ENCODE peak calls at places on chromosome 21, in five cellular contexts. Z, Y, B, K and N are unnamed samples. For H3K4me1, the result is how much of the 10 kb centered on the place peaks cover.

GRCh38 chr21:46207920-46208571 is 20.5 kb downstream of the LSS start:
- DNase-seq in Z (no peak), Y (no peak), B (no peak), K (no peak), N (no peak)

GRCh38 chr21:45615145-45615711 is 28.3 kb upstream of the PCBP3 start:
- DNase-seq in Z (peak), Y (peak), B (no peak), K (peak), N (peak)

GRCh38 chr21:45409466-45410150 is 4.6 kb downstream of the COL18A1 start:
- DNase-seq in Z (no peak), Y (no peak), B (peak), K (no peak), N (no peak)

GRCh38 chr21:35256468-35256988 is 207.4 kb upstream of the RUNX1 start:
- DNase-seq in Z (peak), Y (peak), B (peak), K (no peak), N (no peak)

GRCh38 chr21:33196956-33197374 is 32.8 kb upstream of the IFNAR2 start:
- DNase-seq in Z (peak), Y (peak), B (peak), K (peak), N (peak)

GRCh38 chr21:28675265-28676041 is 317.2 kb downstream of the LTN1 start:
- DNase-seq in Z (peak), Y (no peak), B (no peak), K (no peak), N (no peak)

GRCh38 chr21:16069713-16070112 is 339.9 kb downstream of the USP25 start:
- DNase-seq in Z (peak), Y (no peak), B (no peak), K (no peak), N (no peak)

GRCh38 chr21:35649186-35649585 is 411.1 kb downstream of the SETD4 start:
- DNase-seq in Z (peak), Y (no peak), B (no peak), K (no peak), N (no peak)

GRCh38 chr21:35206141-35207125 is 157.3 kb upstream of the RUNX1 start:
- DNase-seq in Z (no peak), Y (peak), B (no peak), K (no peak), N (no peak)

GRCh38 chr21:46163375-46163774 is 8.0 kb upstream of the FTCD start:
- DNase-seq in Z (no peak), Y (no peak), B (no peak), K (no peak), N (no peak)

GRCh38 chr21:34877485-34878128 is 171.5 kb downstream of the RUNX1 start:
- DNase-seq in Z (no peak), Y (peak), B (no peak), K (no peak), N (no peak)

GRCh38 chr21:24011087-24011486 is 1596.2 kb downstream of the MRPL39 start:
- DNase-seq in Z (no peak), Y (no peak), B (no peak), K (no peak), N (no peak)

DNA sequence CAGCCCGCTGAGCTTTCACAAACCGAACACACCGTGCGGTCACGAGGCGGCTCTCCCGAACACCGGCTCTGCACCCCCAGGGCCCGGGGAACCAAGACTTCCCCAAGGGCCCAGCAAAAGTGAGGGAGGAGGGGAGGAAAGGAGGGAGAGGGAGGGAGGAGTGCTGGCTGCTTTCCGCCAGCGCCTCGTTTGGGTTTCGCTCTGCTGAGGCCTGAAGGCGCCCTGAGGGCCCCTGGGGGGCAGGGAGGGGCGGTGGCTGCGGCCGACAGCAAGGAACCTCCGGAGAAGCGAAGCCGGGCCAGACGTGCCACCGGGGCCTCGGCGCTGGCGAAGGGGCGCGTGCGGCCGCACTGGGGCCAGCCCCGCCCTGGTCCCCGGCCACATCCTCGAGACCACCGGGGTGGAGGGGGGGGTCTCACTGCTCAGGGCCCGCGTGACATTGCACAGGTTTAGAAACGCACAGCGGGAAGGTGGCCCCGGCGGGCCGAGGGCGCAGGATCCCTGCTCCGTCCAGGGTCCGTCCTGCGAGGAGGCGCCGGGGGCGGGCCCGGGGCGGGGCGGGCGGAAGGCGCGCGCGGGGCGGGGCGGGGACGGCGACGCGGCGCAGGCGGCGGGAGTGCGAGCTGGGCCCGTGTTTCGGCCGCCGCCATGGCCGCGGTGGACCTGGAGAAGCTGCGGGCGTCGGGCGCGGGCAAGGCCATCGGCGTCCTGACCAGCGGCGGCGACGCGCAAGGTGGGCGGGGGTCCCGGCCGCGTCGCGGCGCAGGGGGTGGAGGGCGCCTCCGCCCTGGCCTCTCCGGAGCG is at the start of gene PFKL:
- DNase-seq in Z (peak), Y (peak), B (peak), K (peak), N (peak)
- H3K4me1 ChIP-seq in Z (under half), Y (half or more), B (half or more), K (half or more), N (half or more)

GRCh38 chr21:43893536-43894205 is 28.6 kb downstream of the AGPAT3 start:
- DNase-seq in Z (peak), Y (no peak), B (no peak), K (no peak), N (no peak)

GRCh38 chr21:43890042-43890441 is 25.0 kb downstream of the AGPAT3 start:
- DNase-seq in Z (no peak), Y (no peak), B (no peak), K (no peak), N (no peak)

GRCh38 chr21:43892984-43893535 is 28.0 kb downstream of the AGPAT3 start:
- DNase-seq in Z (no peak), Y (no peak), B (no peak), K (peak), N (peak)

GRCh38 chr21:43892334-43892733 is 27.3 kb downstream of the AGPAT3 start:
- DNase-seq in Z (no peak), Y (no peak), B (no peak), K (no peak), N (no peak)

DNA sequence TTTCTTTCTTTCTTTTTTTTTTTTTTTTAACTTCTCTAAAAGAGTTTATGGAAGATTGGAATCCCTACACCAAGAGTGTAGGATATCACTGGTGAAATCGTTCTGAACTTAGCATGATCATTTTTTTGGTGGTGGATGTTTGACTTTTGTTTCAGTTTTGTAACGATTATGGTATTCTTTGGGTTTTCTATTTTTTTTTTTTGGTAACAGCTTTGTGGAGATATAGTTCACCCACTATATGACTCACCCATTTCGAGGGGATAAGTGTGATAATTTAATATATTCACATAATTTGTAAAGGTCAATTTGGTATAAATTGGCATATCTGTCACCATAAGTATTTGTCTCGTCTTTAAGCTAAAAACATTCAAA is 29.2 kb downstream of the AGPAT3 start:
- DNase-seq in Z (no peak), Y (no peak), B (no peak), K (no peak), N (no peak)
- H3K4me3 ChIP-seq in Z (no peak), Y (no peak), B (peak), K (no peak), N (peak)

GRCh38 chr21:41635874-41636273 is 127.9 kb upstream of the TMPRSS2 start:
- DNase-seq in Z (no peak), Y (no peak), B (no peak), K (no peak), N (no peak)

GRCh38 chr21:41634858-41635257 is 126.9 kb upstream of the TMPRSS2 start:
- DNase-seq in Z (peak), Y (no peak), B (no peak), K (no peak), N (no peak)

GRCh38 chr21:41632748-41633475 is 125.0 kb upstream of the TMPRSS2 start:
- DNase-seq in Z (no peak), Y (no peak), B (no peak), K (no peak), N (no peak)

GRCh38 chr21:41633627-41634026 is 125.7 kb upstream of the TMPRSS2 start:
- DNase-seq in Z (no peak), Y (no peak), B (no peak), K (no peak), N (no peak)

GRCh38 chr21:41634211-41634694 is 126.3 kb upstream of the TMPRSS2 start:
- DNase-seq in Z (no peak), Y (peak), B (no peak), K (no peak), N (no peak)
- H3K27ac ChIP-seq in Z (no peak), Y (no peak), B (no peak), K (no peak), N (no peak)

GRCh38 chr21:44319407-44320065 is 19.7 kb downstream of the CFAP410 start:
- DNase-seq in Z (no peak), Y (no peak), B (no peak), K (no peak), N (no peak)

GRCh38 chr21:44320847-44321246 is 18.3 kb downstream of the CFAP410 start:
- DNase-seq in Z (no peak), Y (no peak), B (no peak), K (no peak), N (no peak)

GRCh38 chr21:44317241-44317782 is 17.5 kb downstream of the PFKL start:
- DNase-seq in Z (no peak), Y (no peak), B (no peak), K (no peak), N (no peak)

GRCh38 chr21:44317871-44318270 is 18.0 kb downstream of the PFKL start:
- DNase-seq in Z (no peak), Y (no peak), B (no peak), K (no peak), N (no peak)

GRCh38 chr21:44318489-44319285 is 18.8 kb downstream of the PFKL start:
- DNase-seq in Z (no peak), Y (no peak), B (no peak), K (no peak), N (no peak)
- H3K4me1 ChIP-seq in Z (under half), Y (under half), B (under half), K (under half), N (under half)

DNA sequence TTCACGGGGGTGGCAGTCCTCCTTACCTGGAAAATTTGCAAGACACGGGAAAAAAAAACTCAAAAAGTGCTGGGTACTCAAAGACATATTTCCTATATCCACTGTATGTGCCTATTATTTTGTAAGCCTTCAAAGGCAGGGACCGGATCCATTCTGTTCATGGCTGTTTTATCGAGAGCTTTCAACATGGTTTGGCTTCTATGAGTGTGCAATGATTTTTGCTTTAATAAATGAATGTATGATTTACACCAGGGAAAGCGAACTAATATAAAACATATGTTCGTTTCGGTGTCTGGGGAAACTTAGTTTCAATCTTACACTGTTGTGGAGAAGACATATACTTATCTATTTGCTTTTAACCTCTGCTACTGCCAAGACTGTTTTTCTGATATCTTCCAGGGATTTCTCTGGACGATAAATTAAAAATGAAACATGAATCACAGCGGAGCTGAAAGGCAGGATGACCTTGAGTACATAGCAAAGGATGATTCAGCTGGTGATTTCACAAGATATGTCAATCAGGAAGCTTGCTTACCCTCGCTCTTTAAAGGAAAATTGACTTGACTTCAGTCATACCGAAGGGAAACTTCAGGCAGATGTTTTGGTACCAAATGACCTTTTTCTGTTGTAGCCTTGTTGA is 14.7 kb upstream of the CYYR1 start:
- DNase-seq in Z (peak), Y (no peak), B (no peak), K (no peak), N (no peak)
- H3K4me3 ChIP-seq in Z (no peak), Y (no peak), B (peak), K (no peak), N (no peak)

GRCh38 chr21:37667380-37667779 is 248.9 kb downstream of the KCNJ6 start:
- DNase-seq in Z (no peak), Y (no peak), B (no peak), K (no peak), N (no peak)

GRCh38 chr21:37668462-37669239 is 247.6 kb downstream of the KCNJ6 start:
- DNase-seq in Z (no peak), Y (no peak), B (no peak), K (no peak), N (no peak)

GRCh38 chr21:37671381-37671780 is 244.9 kb downstream of the KCNJ6 start:
- DNase-seq in Z (no peak), Y (no peak), B (no peak), K (no peak), N (no peak)

GRCh38 chr21:37670883-37671282 is 245.4 kb downstream of the KCNJ6 start:
- DNase-seq in Z (peak), Y (no peak), B (no peak), K (no peak), N (no peak)

DNA sequence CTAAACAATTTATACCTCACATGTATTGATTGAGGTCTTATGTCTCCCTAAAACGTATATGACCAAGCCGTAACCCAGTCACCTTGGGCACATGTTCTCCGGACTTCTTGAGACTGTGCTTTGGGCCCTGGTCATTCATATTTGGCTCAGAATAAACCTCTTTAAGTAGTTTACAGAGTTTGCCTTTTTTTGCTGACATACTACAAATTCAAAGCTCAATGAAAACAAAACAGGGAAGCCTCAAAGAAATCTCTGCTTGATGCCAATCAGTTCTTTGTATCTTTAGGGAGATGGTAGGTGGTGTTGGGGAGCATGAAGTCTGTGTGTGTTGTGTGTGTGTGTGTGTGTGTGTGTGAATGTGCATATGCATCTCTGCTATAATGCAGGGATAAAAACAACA is 247.0 kb downstream of the KCNJ6 start:
- DNase-seq in Z (no peak), Y (no peak), B (no peak), K (no peak), N (no peak)
- H3K27ac ChIP-seq in Z (no peak), Y (no peak), B (no peak), K (no peak), N (no peak)

DNA sequence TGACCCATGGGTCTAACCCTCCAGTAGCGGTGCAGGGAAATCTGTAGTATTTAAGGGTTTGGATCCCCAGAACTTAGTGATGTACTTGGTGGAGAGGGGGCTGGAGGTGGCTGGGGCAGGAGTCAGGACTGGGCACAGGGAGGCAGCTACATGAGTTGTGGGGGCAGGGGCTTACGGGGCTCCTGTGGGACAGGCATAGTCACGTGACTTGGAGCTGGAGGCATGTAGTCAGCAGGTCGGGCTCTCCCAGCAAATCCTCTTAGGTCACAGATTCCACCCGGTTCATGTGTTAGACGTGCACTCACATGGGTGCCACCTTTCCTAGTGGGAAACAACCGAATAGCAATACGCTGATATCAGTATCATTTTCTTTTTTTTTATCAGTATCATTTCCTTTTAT is 112.1 kb downstream of the PCP4 start:
- DNase-seq in Z (no peak), Y (no peak), B (no peak), K (no peak), N (no peak)
- H3K4me1 ChIP-seq in Z (under half), Y (under half), B (under half), K (under half), N (under half)

GRCh38 chr21:18467715-18468114 is 64.1 kb upstream of the TMPRSS15 start:
- DNase-seq in Z (no peak), Y (no peak), B (no peak), K (no peak), N (no peak)
- H3K4me3 ChIP-seq in Z (no peak), Y (no peak), B (no peak), K (no peak), N (no peak)

DNA sequence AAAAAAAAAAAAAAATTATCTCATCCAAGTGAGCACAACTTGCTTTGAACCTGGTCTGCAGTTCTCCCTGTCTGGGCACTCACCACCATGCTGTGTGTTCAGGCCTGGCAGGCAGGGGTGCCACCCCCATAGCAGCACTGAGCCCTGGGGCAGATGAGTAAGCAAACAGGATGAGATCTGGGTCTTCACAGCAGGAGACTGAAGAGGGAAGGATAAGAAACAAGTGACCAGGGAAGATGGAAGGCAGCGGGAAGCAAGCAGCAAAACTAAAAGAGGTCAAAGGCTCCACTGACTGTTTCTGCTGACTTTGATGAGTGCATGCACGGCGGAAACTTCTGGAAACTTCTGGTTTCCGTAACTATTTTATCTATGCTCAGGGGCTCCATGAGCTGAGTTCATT is 133.5 kb upstream of the SOD1 start:
- DNase-seq in Z (no peak), Y (no peak), B (no peak), K (no peak), N (no peak)
- H3K27ac ChIP-seq in Z (no peak), Y (no peak), B (no peak), K (no peak), N (no peak)

GRCh38 chr21:43779660-43780059 is 3.6 kb upstream of the CSTB start:
- DNase-seq in Z (no peak), Y (peak), B (no peak), K (no peak), N (no peak)
- H3K4me1 ChIP-seq in Z (under half), Y (under half), B (under half), K (under half), N (under half)